ENCODE peak calls at places on chromosomes 11 and 22, in four cellular contexts. E is HepG2, C is K562, B is GM12878. R is an unnamed sample.

GRCh38 chr22:47308886-47309285 is 546.4 kb downstream of the TBC1D22A start:
- DNase-seq in C (no peak), B (no peak), E (no peak), R (no peak)

GRCh38 chr11:46896719-46897406 is 21.5 kb downstream of the LRP4 start:
- DNase-seq in E (peak; percentile 52), B (no peak), C (peak; percentile 44), R (no peak)

GRCh38 chr11:131392528-131393255 is 22.3 kb downstream of the NTM start:
- DNase-seq in B (no peak), E (no peak), C (no peak), R (peak; percentile 46)

GRCh38 chr22:42891696-42892095 is 34.6 kb upstream of the ARFGAP3 start:
- DNase-seq in B (no peak), E (no peak), C (no peak), R (no peak)

GRCh38 chr22:19220867-19221266 is 42.3 kb upstream of the SLC25A1 start:
- DNase-seq in C (no peak), B (no peak), E (no peak), R (no peak)

GRCh38 chr22:20065896-20066616 is 14.0 kb upstream of the DGCR8 start:
- DNase-seq in B (no peak), E (no peak), C (no peak), R (no peak)

GRCh38 chr22:29344137-29344536 is 28.6 kb upstream of the RASL10A start:
- DNase-seq in E (peak; percentile 12), B (no peak), C (no peak), R (no peak)

GRCh38 chr11:63277345-63277943 is 34.0 kb upstream of the SLC22A25 start:
- DNase-seq in C (no peak), B (no peak), E (peak; percentile 41), R (no peak)

GRCh38 chr22:30864441-30865420 is 103.8 kb downstream of the MORC2 start:
- DNase-seq in E (no peak), B (no peak), C (peak; percentile 2), R (no peak)

GRCh38 chr22:50697667-50698506 is 25.3 kb downstream of the SHANK3 start:
- DNase-seq in C (no peak), B (no peak), E (no peak), R (peak; percentile 13)

GRCh38 chr11:11977206-11977938 is 31.1 kb downstream of the DKK3 start:
- DNase-seq in C (no peak), B (no peak), E (no peak), R (no peak)

GRCh38 chr11:839280-839623 is 3.1 kb downstream of the POLR2L start:
- DNase-seq in B (no peak), C (no peak), E (no peak), R (no peak)

GRCh38 chr11:72263363-72263762 is 19.4 kb upstream of the PHOX2A start:
- DNase-seq in B (no peak), E (no peak), C (peak; percentile 39), R (no peak)

GRCh38 chr11:77435972-77436371 is 37.9 kb downstream of the PAK1 start:
- DNase-seq in E (no peak), C (no peak), B (no peak), R (no peak)

GRCh38 chr11:125957623-125958330 is 11.9 kb downstream of the VSIG10L2 start:
- DNase-seq in C (no peak), E (no peak), B (no peak), R (no peak)

GRCh38 chr11:20070459-20070858 is 89.8 kb downstream of the DBX1 start:
- DNase-seq in E (peak; percentile 15), C (no peak), B (no peak), R (no peak)

GRCh38 chr11:65366340-65366773 is 11.8 kb downstream of the TIGD3 start:
- DNase-seq in E (peak; percentile 84), C (peak; percentile 81), B (no peak), R (no peak)

GRCh38 chr11:67436459-67437081 is 912 bp downstream of the PTPRCAP start:
- DNase-seq in B (peak; percentile 75), C (peak; percentile 82), E (no peak), R (peak; percentile 75)

GRCh38 chr11:128021304-128022006 is 565.9 kb downstream of the ETS1 start:
- DNase-seq in C (no peak), B (no peak), E (no peak), R (peak; percentile 40)

DNA sequence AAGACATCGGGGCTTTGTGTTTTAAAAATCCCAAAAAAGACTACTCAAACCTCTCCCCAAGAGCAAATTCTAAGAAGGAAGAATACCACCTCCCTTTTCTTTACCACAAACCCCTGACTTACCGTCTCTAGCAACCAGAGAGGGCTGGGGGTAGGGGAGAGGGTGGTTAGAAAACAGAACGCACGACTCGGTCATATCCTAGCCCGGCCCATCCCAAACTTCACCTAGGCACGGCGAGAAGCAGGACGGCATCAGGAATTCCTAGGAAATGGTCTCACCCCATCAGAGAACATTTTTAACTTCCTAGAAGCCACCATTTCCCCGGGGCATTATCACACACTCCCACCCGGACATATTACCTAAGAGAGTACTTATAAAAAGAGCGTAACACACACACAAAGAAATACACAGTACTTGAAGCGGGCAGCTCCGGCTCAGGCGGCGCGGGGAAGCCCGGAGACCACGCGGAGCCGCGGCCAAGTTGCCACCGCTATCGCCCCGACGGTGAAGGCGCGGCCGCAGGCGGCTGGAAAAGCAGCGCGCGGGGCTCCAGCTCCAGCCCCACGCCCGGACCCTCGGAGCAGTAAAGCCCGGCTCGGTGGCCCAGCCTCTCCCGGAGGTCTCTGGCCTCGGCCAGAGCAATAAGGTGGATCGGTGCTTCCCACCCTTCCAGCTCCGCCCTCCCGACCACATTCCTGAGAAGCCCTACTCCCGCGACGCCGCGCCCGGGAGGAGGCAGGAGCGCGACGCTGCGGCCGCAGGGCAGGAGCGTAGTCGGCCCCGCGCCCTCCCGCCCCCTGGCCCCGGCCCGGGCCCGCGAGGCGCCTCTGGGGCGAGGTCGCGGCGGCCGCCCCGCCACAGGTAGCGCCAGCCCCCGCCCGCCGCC is 897 bp downstream of the RRAS2 start:
- DNase-seq in C (peak; percentile 55), B (no peak), E (peak; percentile 66), R (peak; percentile 80)
- TF ChIP-seq CTCF in C (no peak), B (peak; percentile 0), E (no peak), R (no peak)

GRCh38 chr11:113242767-113243397 is 71.5 kb upstream of the TTC12 start:
- DNase-seq in C (no peak), E (no peak), B (no peak), R (no peak)
- TF ChIP-seq TCF7 in C (no peak), E (no peak), B (no peak), R (no peak)

DNA sequence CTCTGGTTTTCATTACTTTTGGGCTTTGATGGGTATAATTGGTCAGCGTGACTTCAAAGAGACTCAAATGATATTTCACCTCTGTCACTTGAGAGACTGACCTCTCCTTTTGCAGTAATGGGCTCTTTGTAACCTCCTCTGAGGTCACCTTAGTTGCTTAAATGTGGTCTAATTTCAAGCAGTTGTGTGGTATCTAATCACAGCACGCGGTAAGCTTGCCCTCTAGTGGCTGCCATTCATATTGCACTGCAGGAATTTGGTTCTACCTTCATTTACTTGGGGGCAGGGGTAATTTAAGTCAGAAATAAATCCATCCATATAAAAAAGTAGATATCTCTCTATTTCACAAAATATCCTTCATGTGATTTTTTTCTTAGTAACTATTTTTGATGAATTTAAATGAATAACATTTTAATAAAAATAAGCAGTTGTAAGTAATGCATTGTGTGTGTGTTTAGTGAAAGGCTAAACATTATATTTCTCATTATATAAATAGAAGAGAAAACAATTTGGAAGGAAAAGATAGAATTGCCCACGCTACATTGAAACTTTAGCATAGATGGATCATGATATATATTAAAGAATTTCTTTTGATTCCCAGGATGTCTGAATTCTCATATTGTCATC is 55.0 kb upstream of the ANO3 start:
- DNase-seq in C (peak; percentile 13), B (no peak), E (peak; percentile 38), R (peak; percentile 79)
- TF ChIP-seq CTCF in C (peak; percentile 78), B (peak; percentile 86), E (peak; percentile 84), R (peak; percentile 89)

DNA sequence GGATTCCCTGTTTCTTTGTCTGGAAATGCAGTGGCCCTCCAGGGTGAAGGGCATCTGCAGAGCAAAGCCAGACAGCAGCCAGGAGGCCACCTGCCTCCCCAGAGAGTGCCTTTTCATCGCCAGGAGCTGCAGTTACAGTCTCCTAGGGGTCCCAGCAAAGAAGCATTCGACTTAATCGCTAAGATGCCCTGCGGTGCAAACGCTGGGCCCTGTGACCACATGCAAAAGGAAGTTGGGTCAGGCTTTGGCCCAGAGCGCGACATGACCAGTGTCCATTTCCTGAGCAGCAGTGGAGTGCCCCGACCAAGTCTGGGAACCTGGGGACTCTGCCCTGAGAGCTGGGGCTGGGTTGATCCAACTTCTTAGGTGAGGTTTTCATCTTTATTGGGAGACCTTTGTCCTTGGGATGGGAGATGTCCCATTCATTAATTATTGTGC is 304.6 kb downstream of the OPCML start:
- DNase-seq in C (no peak), E (no peak), B (no peak), R (peak; percentile 15)
- TF ChIP-seq TCF7 in C (no peak), E (no peak), B (no peak), R (no peak)

DNA sequence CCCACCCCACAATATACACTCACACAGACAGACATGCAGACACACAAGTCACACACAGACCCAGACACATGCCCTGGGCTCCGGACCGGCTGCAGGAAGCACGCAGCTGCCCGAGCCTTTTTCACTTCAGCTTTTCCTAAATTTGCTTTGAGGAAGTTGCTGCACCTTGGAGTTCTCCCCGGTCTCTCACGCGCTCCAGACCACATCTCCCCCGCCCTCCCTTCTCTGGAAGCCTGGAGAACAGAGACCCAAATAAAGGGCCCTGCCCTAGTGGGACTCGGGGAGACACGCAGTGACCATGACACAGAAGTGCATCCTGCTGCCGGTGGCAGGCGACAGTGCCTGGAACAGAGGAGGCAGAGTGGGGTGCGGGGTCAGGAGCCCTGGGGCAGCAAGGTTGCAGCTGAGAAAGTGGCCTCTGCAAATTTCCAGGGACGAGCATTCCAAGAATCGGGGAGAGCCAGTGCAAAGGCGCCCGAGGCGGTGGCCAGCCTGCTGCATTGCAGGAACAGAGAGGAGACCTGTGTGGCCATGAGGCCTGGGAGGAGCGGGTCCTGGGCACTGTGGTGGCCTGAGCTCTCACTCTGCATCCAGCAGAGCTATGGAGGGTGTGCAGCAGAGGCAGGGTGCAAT is 19.1 kb downstream of the RPL3 start:
- DNase-seq in B (no peak), C (no peak), E (no peak), R (peak; percentile 44)
- TF ChIP-seq CTCF in B (no peak), C (no peak), E (peak; percentile 25), R (no peak)

GRCh38 chr11:118383657-118384056 is 17.7 kb upstream of the ATP5MG start:
- DNase-seq in B (no peak), E (no peak), C (no peak), R (no peak)

GRCh38 chr11:118379497-118379896 is 20.1 kb downstream of the UBE4A start:
- DNase-seq in B (no peak), C (no peak), E (no peak), R (no peak)

GRCh38 chr11:118382954-118383353 is 18.5 kb upstream of the ATP5MG start:
- DNase-seq in E (no peak), C (no peak), B (no peak), R (no peak)

GRCh38 chr11:118375980-118376379 is 16.6 kb downstream of the UBE4A start:
- DNase-seq in B (no peak), C (no peak), E (no peak), R (no peak)

DNA sequence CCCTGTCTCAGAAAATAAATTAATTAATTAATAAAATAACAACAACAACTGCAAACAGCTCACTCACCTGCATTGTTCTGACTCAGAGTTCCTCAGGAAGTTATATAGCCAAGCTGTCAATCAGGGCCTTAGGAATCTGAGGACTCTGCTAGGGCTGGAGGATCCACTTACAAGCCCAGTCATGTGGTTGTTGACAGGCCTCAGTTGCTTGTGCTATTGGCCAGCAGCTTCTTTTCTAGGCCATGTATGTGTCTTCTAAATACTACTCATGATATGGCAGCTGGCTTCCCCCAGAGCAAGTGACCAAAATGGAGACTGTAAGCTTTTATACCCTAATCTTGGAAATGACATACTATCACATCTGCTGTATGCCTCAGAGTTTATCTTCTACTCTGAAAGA is 20.8 kb upstream of the ATP5MG start:
- DNase-seq in B (no peak), E (no peak), C (no peak), R (no peak)
- TF ChIP-seq TCF7 in B (no peak), E (no peak), C (no peak), R (no peak)